ENCODE peak calls at places on chromosomes 13 and 19, in nine cellular contexts. K is NCI-H2081; N is Ammon's horn; D is AG20443; Q is NK-92 treated with Interleukin-12 subunit alpha and Interleukin-12 subunit beta, amount 100 ng/mL, for 24 hours; F is tibial artery; H is vagina; T is stimulated activated CD4-positive, alpha-beta T cell treated with anti-CD3 and anti-CD28 coated beads, Interleukin-15, amount 100 ng/mL, for 1 hour; E is endothelial cell. P is an unnamed sample.

GRCh38 chr13:68099616-68100015 is 869.5 kb upstream of the PCDH9 start:
- DNase-seq in K (no peak), N (no peak), D (no peak), Q (no peak), F (no peak), H (no peak), T (no peak), E (no peak), P (no peak)

GRCh38 chr13:56561327-56561726 is 579.4 kb upstream of the PRR20A start:
- DNase-seq in K (no peak), N (no peak), D (no peak), Q (no peak), F (no peak), H (no peak), T (no peak), E (peak), P (no peak)

GRCh38 chr13:33236021-33236420 is 49.5 kb downstream of the STARD13 start:
- DNase-seq in K (no peak), N (no peak), D (peak), Q (no peak), F (no peak), H (no peak), T (no peak), E (no peak), P (no peak)

GRCh38 chr13:101127741-101128353 is 288.5 kb downstream of the NALCN start:
- DNase-seq in K (peak), N (peak), D (peak), Q (no peak), F (no peak), H (no peak), T (no peak), E (peak), P (no peak)

GRCh38 chr13:72726721-72727416 is 560 bp downstream of the MZT1 start:
- DNase-seq in K (peak), N (peak), D (peak), Q (peak), F (peak), H (no peak), T (peak), E (peak), P (peak)

GRCh38 chr13:109922518-109922917 is 136.1 kb upstream of the IRS2 start:
- DNase-seq in K (no peak), N (no peak), D (no peak), Q (no peak), F (no peak), H (no peak), T (no peak), E (no peak), P (no peak)

GRCh38 chr13:40981361-40981760 is 37.8 kb downstream of the ELF1 start:
- DNase-seq in K (no peak), N (peak), D (no peak), Q (no peak), F (no peak), H (no peak), T (no peak), E (no peak), P (no peak)

GRCh38 chr13:47175172-47175806 is 278.4 kb upstream of the HTR2A start:
- DNase-seq in K (no peak), N (no peak), D (peak), Q (no peak), F (no peak), H (no peak), T (no peak), E (no peak), P (no peak)

GRCh38 chr19:1284293-1284978 is 1.2 kb upstream of the EFNA2 start:
- DNase-seq in K (no peak), N (no peak), D (no peak), Q (no peak), F (no peak), H (no peak), T (no peak), E (no peak), P (no peak)

GRCh38 chr13:34943675-34944634 is 1.9 kb downstream of the NBEA start:
- DNase-seq in K (no peak), N (no peak), D (no peak), Q (no peak), F (no peak), H (no peak), T (no peak), E (no peak), P (no peak)

P was measured in heart right ventricle.